ENCODE peak calls at places on chromosomes 6 and 20, in eight cellular contexts. X, L, Z, D, K, I, O and P are unnamed samples.

GRCh38 chr6:120994573-120994967 is 339.7 kb downstream of the TBC1D32 start:
- DNase-seq in K (no peak), I (no peak), Z (no peak), L (no peak), D (no peak), X (no peak), O (no peak), P (no peak)

GRCh38 chr6:52499681-52500239 is 77.1 kb downstream of the TRAM2 start:
- DNase-seq in I (no peak), Z (no peak), L (no peak), O (no peak), D (no peak), K (no peak), X (peak; percentile 3), P (no peak)

GRCh38 chr6:39445667-39446066 is 123.2 kb upstream of the KCNK16 start:
- DNase-seq in L (no peak), K (no peak), X (no peak), Z (no peak), I (no peak), O (no peak), D (no peak), P (no peak)

GRCh38 chr6:20509211-20509610 is 25.0 kb upstream of the CDKAL1 start:
- DNase-seq in O (peak; percentile 10), L (no peak), Z (no peak), X (no peak), K (no peak), I (no peak), D (no peak), P (no peak)

GRCh38 chr20:38203337-38204003 is 38.4 kb upstream of the TGM2 start:
- DNase-seq in L (no peak), D (no peak), O (no peak), K (no peak), Z (no peak), X (no peak), I (no peak), P (no peak)

GRCh38 chr6:15319677-15320076 is 73.8 kb downstream of the JARID2 start:
- DNase-seq in L (no peak), Z (no peak), D (no peak), K (no peak), O (no peak), X (no peak), I (no peak), P (no peak)

GRCh38 chr6:89895273-89895874 is 1.1 kb downstream of the GJA10 start:
- DNase-seq in D (no peak), X (peak; percentile 71), I (no peak), L (peak; percentile 40), O (peak; percentile 14), K (peak; percentile 15), Z (peak; percentile 44), P (no peak)

GRCh38 chr20:47879771-47880170 is 94.5 kb upstream of the SULF2 start:
- DNase-seq in O (no peak), D (no peak), I (no peak), Z (no peak), K (no peak), X (peak; percentile 40), L (no peak), P (no peak)

GRCh38 chr6:145137425-145137824 is 597.9 kb downstream of the EPM2A start:
- DNase-seq in X (peak; percentile 60), D (no peak), Z (peak; percentile 35), O (no peak), I (no peak), L (no peak), K (no peak), P (no peak)

GRCh38 chr20:29740601-29740950 is 1516.9 kb upstream of the DEFB115 start:
- DNase-seq in O (no peak), I (no peak), D (no peak), Z (no peak), K (no peak), X (no peak), L (no peak), P (no peak)

GRCh38 chr20:63830821-63831593 is at the start of gene ZBTB46:
- DNase-seq in O (no peak), X (peak; percentile 49), K (peak; percentile 46), I (no peak), L (peak; percentile 74), D (no peak), Z (no peak), P (no peak)

GRCh38 chr6:5695260-5696245 is 311.2 kb downstream of the NRN1 start:
- DNase-seq in O (peak; percentile 89), D (no peak), K (no peak), X (peak; percentile 76), L (no peak), I (no peak), Z (peak; percentile 80), P (no peak)